ENCODE peak calls at places on chromosomes 11 and 22, in ten cellular contexts. K, L, Q, U, E, F, Y, M, D and O are unnamed samples.

GRCh38 chr22:48820481-48821345 is 1007.0 kb downstream of the BRD1 start:
- DNase-seq in F (no peak), M (no peak), U (no peak), D (no peak), K (no peak), E (no peak), Y (no peak), Q (no peak), L (no peak), O (no peak)

GRCh38 chr11:14544611-14545010 is 24.4 kb upstream of the PSMA1 start:
- DNase-seq in D (peak), E (no peak), F (peak), Y (no peak), Q (peak), U (no peak), K (no peak), M (no peak), L (no peak), O (peak)

GRCh38 chr22:42937164-42937854 is 77.6 kb downstream of the PACSIN2 start:
- DNase-seq in L (no peak), Y (peak), U (peak), K (peak), Q (no peak), F (peak), M (peak), E (no peak), D (peak), O (peak)

GRCh38 chr11:45225277-45225676 is 60.9 kb downstream of the SYT13 start:
- DNase-seq in D (no peak), M (no peak), K (no peak), L (no peak), U (peak), Q (no peak), F (no peak), E (no peak), Y (peak), O (no peak)

GRCh38 chr22:42277232-42277753 is 6.8 kb upstream of the TCF20 start:
- DNase-seq in F (no peak), Q (no peak), D (no peak), L (no peak), U (no peak), E (no peak), K (no peak), Y (no peak), M (no peak), O (no peak)

GRCh38 chr22:41028841-41029240 is 63.6 kb upstream of the EP300 start:
- DNase-seq in E (no peak), Q (peak), L (no peak), M (no peak), Y (peak), F (peak), U (peak), D (peak), K (no peak), O (peak)

GRCh38 chr11:47093541-47093940 is 83.1 kb downstream of the ARFGAP2 start:
- DNase-seq in D (no peak), L (no peak), U (no peak), Y (no peak), E (no peak), M (no peak), K (no peak), Q (no peak), F (no peak), O (no peak)

GRCh38 chr11:11553595-11553994 is 68.2 kb downstream of the GALNT18 start:
- DNase-seq in E (no peak), Y (no peak), U (no peak), D (no peak), Q (no peak), F (no peak), M (no peak), K (no peak), L (no peak), O (no peak)

GRCh38 chr11:60128376-60128775 is 39.9 kb downstream of the MS4A2 start:
- DNase-seq in Q (no peak), L (no peak), M (no peak), U (no peak), E (no peak), Y (no peak), K (no peak), D (no peak), F (no peak), O (no peak)

GRCh38 chr11:30583505-30584280 is 2.5 kb downstream of the MPPED2 start:
- DNase-seq in F (no peak), Y (no peak), Q (no peak), M (no peak), D (no peak), K (peak), E (peak), U (no peak), L (peak), O (no peak)

GRCh38 chr22:11042116-11042515 is 4485.9 kb upstream of the OR11H1 start:
- DNase-seq in Q (no peak), E (no peak), K (no peak), F (no peak), M (no peak), D (no peak), U (no peak), Y (no peak), L (no peak), O (no peak)

GRCh38 chr11:84543367-84544159 is 1083.6 kb downstream of the DLG2 start:
- DNase-seq in K (no peak), M (no peak), E (peak), Q (no peak), U (no peak), D (no peak), L (no peak), F (no peak), Y (peak), O (no peak)

GRCh38 chr11:43072096-43072495 is 239.7 kb upstream of the API5 start:
- DNase-seq in U (no peak), Q (no peak), L (no peak), F (no peak), E (no peak), M (no peak), Y (no peak), D (no peak), K (no peak), O (no peak)

GRCh38 chr11:32434387-32435151 is 770 bp downstream of the WT1 start:
- DNase-seq in Y (no peak), D (no peak), K (no peak), L (no peak), M (no peak), E (no peak), F (no peak), Q (no peak), U (peak), O (peak)

GRCh38 chr11:9566561-9567063 is 6.9 kb upstream of the WEE1 start:
- DNase-seq in K (no peak), L (no peak), M (no peak), D (peak), Y (peak), F (peak), E (no peak), U (no peak), Q (no peak), O (peak)

GRCh38 chr11:12671378-12671777 is 2.8 kb upstream of the TEAD1 start:
- DNase-seq in Q (no peak), F (no peak), E (no peak), K (no peak), M (no peak), D (no peak), Y (no peak), L (no peak), U (no peak), O (no peak)

GRCh38 chr11:73521621-73522020 is 76.3 kb downstream of the FAM168A start:
- DNase-seq in U (peak), D (peak), E (no peak), Q (no peak), L (no peak), K (no peak), F (no peak), M (no peak), Y (peak), O (peak)

GRCh38 chr22:47120399-47120798 is 357.9 kb downstream of the TBC1D22A start:
- DNase-seq in D (no peak), K (no peak), Q (no peak), Y (no peak), M (no peak), E (no peak), L (no peak), U (no peak), F (no peak), O (no peak)

GRCh38 chr11:112285918-112286317 is 25.3 kb upstream of the PLET1 start:
- DNase-seq in M (no peak), F (no peak), Q (no peak), L (no peak), Y (peak), U (no peak), E (no peak), D (peak), K (no peak), O (peak)

GRCh38 chr11:19715373-19715772 is 2.7 kb downstream of the NAV2 start:
- DNase-seq in K (no peak), U (peak), F (peak), L (no peak), D (peak), Y (peak), E (no peak), M (no peak), Q (peak), O (peak)

GRCh38 chr11:4891996-4892640 is 10.4 kb downstream of the OR51T1 start:
- DNase-seq in U (peak), E (no peak), K (no peak), Y (peak), L (no peak), F (no peak), M (no peak), Q (peak), D (peak), O (peak)
- TF ChIP-seq CTCF in U (no peak), E (no peak), K (no peak), Y (no peak), L (no peak), F (no peak), M (no peak), Q (no peak), D (peak), O (peak)

GRCh38 chr11:16225623-16226022 is 130.7 kb downstream of the SOX6 start:
- DNase-seq in Y (no peak), L (no peak), Q (no peak), D (no peak), F (no peak), E (no peak), U (no peak), K (no peak), M (no peak), O (no peak)

GRCh38 chr11:16223558-16223957 is 132.8 kb downstream of the SOX6 start:
- DNase-seq in Y (no peak), Q (no peak), U (no peak), D (no peak), L (no peak), F (no peak), K (no peak), M (no peak), E (no peak), O (no peak)

GRCh38 chr11:16226245-16226644 is 130.1 kb downstream of the SOX6 start:
- DNase-seq in Y (peak), D (peak), L (no peak), M (peak), Q (no peak), F (no peak), K (peak), U (peak), E (no peak), O (peak)
- H3K4me3 ChIP-seq in Y (no peak), D (no peak), L (no peak), M (no peak), Q (no peak), F (no peak), K (no peak), U (no peak), E (no peak), O (no peak)

DNA sequence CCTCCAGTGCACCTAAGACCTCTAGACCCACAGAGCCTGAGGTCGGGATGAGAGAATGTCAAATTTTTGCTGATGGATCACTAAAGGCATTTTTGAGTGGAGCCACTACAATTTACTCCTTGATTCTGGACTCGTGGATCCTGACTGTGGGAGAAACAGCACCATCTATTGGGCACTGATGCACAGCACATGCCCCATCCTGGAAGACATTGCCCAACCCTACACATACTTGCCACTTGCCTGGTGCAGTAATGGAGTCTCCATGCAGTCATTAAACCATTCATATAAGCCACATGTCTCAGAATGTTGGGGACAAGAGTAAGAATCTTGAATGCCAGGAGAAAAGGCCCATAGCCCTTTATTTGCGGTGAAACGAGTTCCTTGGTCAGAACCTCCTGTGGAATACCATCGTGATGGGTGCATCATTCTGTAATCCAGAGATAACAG is 103.9 kb downstream of the GGTLC2 start:
- DNase-seq in Q (no peak), M (peak), U (peak), F (peak), Y (peak), E (peak), L (peak), D (peak), K (peak), O (peak)
- TF ChIP-seq CTCF in Q (peak), M (peak), U (peak), F (peak), Y (peak), E (peak), L (peak), D (peak), K (peak), O (peak)

GRCh38 chr11:118442903-118443589 is 6.8 kb downstream of the KMT2A start:
- DNase-seq in D (no peak), U (no peak), F (no peak), Q (no peak), Y (no peak), K (no peak), M (no peak), L (no peak), E (no peak), O (no peak)
- H3K4me3 ChIP-seq in D (no peak), U (no peak), F (no peak), Q (no peak), Y (no peak), K (no peak), M (no peak), L (no peak), E (no peak), O (no peak)

GRCh38 chr11:40924915-40925314 is 534.5 kb downstream of the LRRC4C start:
- DNase-seq in Q (no peak), L (no peak), K (no peak), M (no peak), E (no peak), U (no peak), Y (no peak), D (no peak), F (no peak), O (no peak)
- TF ChIP-seq CTCF in Q (no peak), L (no peak), K (no peak), M (no peak), E (no peak), U (peak), Y (no peak), D (no peak), F (no peak), O (no peak)